ENCODE peak calls at places on chromosomes 16 and 17, in nine cellular contexts. Z, Y, S, I, W, J, T, G and B are unnamed samples.

GRCh38 chr17:66228887-66229782 is at the start of gene APOH:
- DNase-seq in Z (no peak), Y (no peak), S (no peak), I (no peak), W (no peak), J (no peak), T (no peak), G (no peak), B (no peak)

GRCh38 chr17:67575325-67575724 is 142.4 kb upstream of the NOL11 start:
- DNase-seq in Z (peak; percentile 31), Y (no peak), S (no peak), I (no peak), W (no peak), J (no peak), T (no peak), G (peak; percentile 93), B (no peak)

GRCh38 chr16:49821156-49821555 is 34.8 kb downstream of the ZNF423 start:
- DNase-seq in Z (no peak), Y (no peak), S (no peak), I (no peak), W (no peak), J (no peak), T (no peak), G (no peak), B (no peak)

GRCh38 chr16:4601317-4602186 is 13.1 kb downstream of the UBALD1 start:
- DNase-seq in Z (no peak), Y (peak; percentile 25), S (no peak), I (no peak), W (peak; percentile 20), J (no peak), T (no peak), G (no peak), B (no peak)

GRCh38 chr16:66250686-66251405 is 115.6 kb upstream of the CDH5 start:
- DNase-seq in Z (peak; percentile 50), Y (peak; percentile 92), S (no peak), I (peak; percentile 61), W (peak; percentile 73), J (no peak), T (peak; percentile 69), G (no peak), B (no peak)

GRCh38 chr17:74987418-74987908 is at the start of gene CDR2L:
- DNase-seq in Z (peak; percentile 98), Y (peak; percentile 91), S (peak; percentile 54), I (peak; percentile 98), W (peak; percentile 89), J (peak; percentile 95), T (peak; percentile 99), G (peak; percentile 88), B (peak; percentile 96)

GRCh38 chr16:10983175-10983558 is 38.8 kb downstream of the CLEC16A start:
- DNase-seq in Z (no peak), Y (no peak), S (no peak), I (no peak), W (no peak), J (no peak), T (no peak), G (peak; percentile 38), B (no peak)

GRCh38 chr17:75459246-75459589 is 2.8 kb downstream of the TMEM94 start:
- DNase-seq in Z (no peak), Y (no peak), S (no peak), I (no peak), W (no peak), J (no peak), T (no peak), G (no peak), B (no peak)

GRCh38 chr16:85252461-85252860 is 140.2 kb upstream of the CIBAR2 start:
- DNase-seq in Z (no peak), Y (no peak), S (no peak), I (no peak), W (no peak), J (no peak), T (no peak), G (peak; percentile 34), B (no peak)

GRCh38 chr16:23155445-23156049 is 6.3 kb upstream of the USP31 start:
- DNase-seq in Z (peak; percentile 41), Y (peak; percentile 29), S (no peak), I (no peak), W (no peak), J (no peak), T (no peak), G (peak; percentile 22), B (no peak)

GRCh38 chr17:42184717-42185496 is at the start of gene HCRT:
- DNase-seq in Z (no peak), Y (no peak), S (no peak), I (no peak), W (no peak), J (no peak), T (no peak), G (no peak), B (no peak)

GRCh38 chr17:75642221-75643032 is 9.2 kb downstream of the SMIM5 start:
- DNase-seq in Z (peak; percentile 68), Y (no peak), S (no peak), I (no peak), W (no peak), J (no peak), T (no peak), G (no peak), B (no peak)

GRCh38 chr17:79009397-79010303 is at the start of gene CANT1:
- DNase-seq in Z (peak; percentile 91), Y (peak; percentile 87), S (no peak), I (peak; percentile 90), W (peak; percentile 77), J (peak; percentile 92), T (peak; percentile 91), G (peak; percentile 92), B (peak; percentile 50)

GRCh38 chr16:52141871-52142270 is 405.1 kb downstream of the TOX3 start:
- DNase-seq in Z (no peak), Y (no peak), S (no peak), I (no peak), W (no peak), J (no peak), T (no peak), G (no peak), B (no peak)

GRCh38 chr16:10578474-10579316 is 1.7 kb downstream of the EMP2 start:
- DNase-seq in Z (peak; percentile 79), Y (no peak), S (peak; percentile 49), I (peak; percentile 85), W (no peak), J (no peak), T (peak; percentile 58), G (no peak), B (no peak)

GRCh38 chr17:28811594-28812135 is 30.9 kb downstream of the FAM222B start:
- DNase-seq in Z (no peak), Y (peak; percentile 34), S (no peak), I (no peak), W (peak; percentile 21), J (peak; percentile 74), T (no peak), G (peak; percentile 15), B (no peak)

GRCh38 chr17:59851431-59852375 is 41.0 kb downstream of the TUBD1 start:
- DNase-seq in Z (peak; percentile 63), Y (peak; percentile 83), S (no peak), I (no peak), W (peak; percentile 99), J (no peak), T (no peak), G (no peak), B (peak; percentile 43)

GRCh38 chr17:54518706-54519105 is 381.9 kb upstream of the TOM1L1 start:
- DNase-seq in Z (no peak), Y (no peak), S (no peak), I (no peak), W (no peak), J (no peak), T (no peak), G (no peak), B (no peak)

GRCh38 chr16:649646-650045 is 481 bp downstream of the WDR90 start:
- DNase-seq in Z (peak; percentile 58), Y (no peak), S (no peak), I (no peak), W (no peak), J (no peak), T (no peak), G (peak; percentile 49), B (no peak)

GRCh38 chr17:2716649-2717048 is 5.1 kb upstream of the CLUH start:
- DNase-seq in Z (no peak), Y (no peak), S (no peak), I (no peak), W (no peak), J (no peak), T (no peak), G (no peak), B (no peak)
- H3K4me3 ChIP-seq in Z (no peak overlapping the region), Y (no peak overlapping the region), S (no peak overlapping the region), I (no peak overlapping the region), W (no peak overlapping the region), J (no peak overlapping the region), T (no peak overlapping the region), G (no peak overlapping the region), B (no peak overlapping the region)

GRCh38 chr17:35373984-35374765 is 754 bp upstream of the SLFN11 start:
- DNase-seq in Z (peak; percentile 61), Y (peak; percentile 70), S (no peak), I (peak; percentile 69), W (peak; percentile 55), J (no peak), T (peak; percentile 78), G (peak; percentile 44), B (no peak)

GRCh38 chr17:35373532-35373983 is at the start of gene SLFN11:
- DNase-seq in Z (peak; percentile 73), Y (peak; percentile 93), S (no peak), I (peak; percentile 90), W (peak; percentile 97), J (peak; percentile 92), T (peak; percentile 94), G (peak; percentile 83), B (no peak)

GRCh38 chr17:35371934-35372333 is 1.5 kb downstream of the SLFN11 start:
- DNase-seq in Z (no peak), Y (no peak), S (no peak), I (no peak), W (no peak), J (no peak), T (no peak), G (no peak), B (no peak)

GRCh38 chr17:35374766-35375344 is 1.4 kb upstream of the SLFN11 start:
- DNase-seq in Z (no peak), Y (no peak), S (no peak), I (no peak), W (no peak), J (peak; percentile 74), T (no peak), G (no peak), B (no peak)

GRCh38 chr17:35372846-35373531 is 432 bp downstream of the SLFN11 start:
- DNase-seq in Z (peak; percentile 39), Y (no peak), S (no peak), I (peak; percentile 53), W (no peak), J (peak; percentile 28), T (no peak), G (peak; percentile 46), B (no peak)
- H3K4me3 ChIP-seq in Z (peak overlapping the region; percentile 20), Y (peak overlapping the region; percentile 75), S (peak overlapping the region; percentile 64), I (peak overlapping the region; percentile 69), W (peak overlapping the region; percentile 82), J (peak overlapping the region; percentile 96), T (peak overlapping the region; percentile 92), G (peak overlapping the region; percentile 72), B (no peak overlapping the region)

GRCh38 chr17:73589096-73589980 is 54.9 kb downstream of the SDK2 start:
- DNase-seq in Z (no peak), Y (no peak), S (no peak), I (no peak), W (no peak), J (no peak), T (no peak), G (no peak), B (no peak)
- H3K4me3 ChIP-seq in Z (no peak overlapping the region), Y (no peak overlapping the region), S (no peak overlapping the region), I (no peak overlapping the region), W (no peak overlapping the region), J (no peak overlapping the region), T (no peak overlapping the region), G (no peak overlapping the region), B (no peak overlapping the region)

GRCh38 chr16:3026609-3027487 is 3.0 kb downstream of the THOC6 start:
- DNase-seq in Z (peak; percentile 52), Y (no peak), S (no peak), I (no peak), W (no peak), J (no peak), T (peak; percentile 53), G (no peak), B (peak; percentile 56)
- H3K4me3 ChIP-seq in Z (no peak overlapping the region), Y (no peak overlapping the region), S (no peak overlapping the region), I (no peak overlapping the region), W (no peak overlapping the region), J (no peak overlapping the region), T (no peak overlapping the region), G (no peak overlapping the region), B (no peak overlapping the region)